ENCODE peak calls at places on chromosomes 3 and 15, in four cellular contexts. One of them, this sample, is unnamed.
A peak's percentile ranks its signal among the peaks of the same experiment; 100 is the strongest.

GRCh38 chr3:189458536-189458935 is 172.7 kb upstream of the TP63 start:
- DNase-seq in neuronal stem cell: no peak
- DNase-seq in mesendoderm: peak; percentile 53
- DNase-seq in mesenchymal stem cell: peak; percentile 1
- DNase-seq in this sample: no peak

GRCh38 chr3:26100176-26100575 is 310.3 kb downstream of the OXSM start:
- DNase-seq in neuronal stem cell: no peak
- DNase-seq in mesendoderm: no peak
- DNase-seq in mesenchymal stem cell: no peak
- DNase-seq in this sample: no peak

GRCh38 chr15:52114656-52115055 is 2.1 kb upstream of the BCL2L10 start:
- DNase-seq in neuronal stem cell: no peak
- DNase-seq in mesendoderm: no peak
- DNase-seq in mesenchymal stem cell: no peak
- DNase-seq in this sample: no peak

GRCh38 chr3:67334588-67334987 is 319.8 kb downstream of the SUCLG2 start:
- DNase-seq in neuronal stem cell: no peak
- DNase-seq in mesendoderm: no peak
- DNase-seq in mesenchymal stem cell: no peak
- DNase-seq in this sample: no peak

GRCh38 chr15:90358124-90359033 is 6.3 kb downstream of the ZNF774 start:
- DNase-seq in neuronal stem cell: no peak
- DNase-seq in mesendoderm: peak; percentile 31
- DNase-seq in mesenchymal stem cell: peak; percentile 75
- DNase-seq in this sample: no peak

GRCh38 chr15:61660579-61660978 is 399.7 kb downstream of the VPS13C start:
- DNase-seq in neuronal stem cell: no peak
- DNase-seq in mesendoderm: no peak
- DNase-seq in mesenchymal stem cell: no peak
- DNase-seq in this sample: no peak

GRCh38 chr15:75154461-75155062 is 47.1 kb upstream of the C15orf39 start:
- DNase-seq in neuronal stem cell: no peak
- DNase-seq in mesendoderm: no peak
- DNase-seq in mesenchymal stem cell: no peak
- DNase-seq in this sample: no peak

GRCh38 chr15:90046846-90047481 is 45.8 kb downstream of the ZNF710 start:
- DNase-seq in neuronal stem cell: no peak
- DNase-seq in mesendoderm: no peak
- DNase-seq in mesenchymal stem cell: no peak
- DNase-seq in this sample: no peak

GRCh38 chr15:90174140-90174891 is 26.8 kb upstream of the SEMA4B start:
- DNase-seq in neuronal stem cell: no peak
- DNase-seq in mesendoderm: no peak
- DNase-seq in mesenchymal stem cell: peak; percentile 74
- DNase-seq in this sample: peak; percentile 41

GRCh38 chr3:69182588-69183299 is 60.3 kb upstream of the LMOD3 start:
- DNase-seq in neuronal stem cell: no peak
- DNase-seq in mesendoderm: no peak
- DNase-seq in mesenchymal stem cell: peak; percentile 91
- DNase-seq in this sample: no peak

GRCh38 chr15:39199076-39199475 is 381.8 kb upstream of the THBS1 start:
- DNase-seq in neuronal stem cell: no peak
- DNase-seq in mesendoderm: peak; percentile 51
- DNase-seq in mesenchymal stem cell: peak; percentile 87
- DNase-seq in this sample: no peak

GRCh38 chr3:22399566-22399965 is 648.6 kb upstream of the ZNF385D start:
- DNase-seq in neuronal stem cell: no peak
- DNase-seq in mesendoderm: no peak
- DNase-seq in mesenchymal stem cell: no peak
- DNase-seq in this sample: no peak

GRCh38 chr15:56821721-56822425 is 88.6 kb upstream of the ZNF280D start:
- DNase-seq in neuronal stem cell: peak; percentile 14
- DNase-seq in mesendoderm: peak; percentile 58
- DNase-seq in mesenchymal stem cell: peak; percentile 66
- DNase-seq in this sample: peak; percentile 59

GRCh38 chr3:187186801-187187421 is 10.4 kb upstream of the RTP1 start:
- DNase-seq in neuronal stem cell: no peak
- DNase-seq in mesendoderm: peak; percentile 71
- DNase-seq in mesenchymal stem cell: peak; percentile 80
- DNase-seq in this sample: peak; percentile 47

GRCh38 chr3:154003649-154004048 is 117.5 kb upstream of the ARHGEF26 start:
- DNase-seq in neuronal stem cell: no peak
- DNase-seq in mesendoderm: no peak
- DNase-seq in mesenchymal stem cell: no peak
- DNase-seq in this sample: no peak

GRCh38 chr15:27480642-27481041 is 509.7 kb downstream of the GABRG3 start:
- DNase-seq in neuronal stem cell: no peak
- DNase-seq in mesendoderm: no peak
- DNase-seq in mesenchymal stem cell: no peak
- DNase-seq in this sample: no peak

GRCh38 chr15:63334821-63335220 is 46.8 kb downstream of the CA12 start:
- DNase-seq in neuronal stem cell: no peak
- DNase-seq in mesendoderm: no peak
- DNase-seq in mesenchymal stem cell: no peak
- DNase-seq in this sample: no peak

GRCh38 chr3:164832216-164832615 is 246.1 kb downstream of the SI start:
- DNase-seq in neuronal stem cell: no peak
- DNase-seq in mesendoderm: no peak
- DNase-seq in mesenchymal stem cell: peak; percentile 42
- DNase-seq in this sample: no peak

GRCh38 chr3:48695113-48695753 is 9.5 kb upstream of the NCKIPSD start:
- DNase-seq in neuronal stem cell: peak; percentile 59
- DNase-seq in mesendoderm: peak; percentile 89
- DNase-seq in mesenchymal stem cell: peak; percentile 18
- DNase-seq in this sample: peak; percentile 90

GRCh38 chr3:184361532-184361931 is at the start of the genes CLCN2 and POLR2H:
- DNase-seq in neuronal stem cell: peak; percentile 71
- DNase-seq in mesendoderm: peak; percentile 70
- DNase-seq in mesenchymal stem cell: peak; percentile 63
- DNase-seq in this sample: peak; percentile 66

GRCh38 chr15:91424001-91424400 is 323.9 kb downstream of the SV2B start:
- DNase-seq in neuronal stem cell: no peak
- DNase-seq in mesendoderm: no peak
- DNase-seq in mesenchymal stem cell: no peak
- DNase-seq in this sample: no peak

GRCh38 chr3:133294253-133294652 is 105.6 kb upstream of the BFSP2 start:
- DNase-seq in neuronal stem cell: no peak
- DNase-seq in mesendoderm: no peak
- DNase-seq in mesenchymal stem cell: no peak
- DNase-seq in this sample: no peak

GRCh38 chr3:50347187-50347813 is 1.8 kb upstream of the ZMYND10 start:
- DNase-seq in neuronal stem cell: peak; percentile 63
- DNase-seq in mesendoderm: peak; percentile 71
- DNase-seq in mesenchymal stem cell: peak; percentile 83
- DNase-seq in this sample: peak; percentile 60

GRCh38 chr3:154182322-154182922 is 61.2 kb downstream of the ARHGEF26 start:
- DNase-seq in neuronal stem cell: no peak
- DNase-seq in mesendoderm: no peak
- DNase-seq in mesenchymal stem cell: no peak
- DNase-seq in this sample: no peak

DNA sequence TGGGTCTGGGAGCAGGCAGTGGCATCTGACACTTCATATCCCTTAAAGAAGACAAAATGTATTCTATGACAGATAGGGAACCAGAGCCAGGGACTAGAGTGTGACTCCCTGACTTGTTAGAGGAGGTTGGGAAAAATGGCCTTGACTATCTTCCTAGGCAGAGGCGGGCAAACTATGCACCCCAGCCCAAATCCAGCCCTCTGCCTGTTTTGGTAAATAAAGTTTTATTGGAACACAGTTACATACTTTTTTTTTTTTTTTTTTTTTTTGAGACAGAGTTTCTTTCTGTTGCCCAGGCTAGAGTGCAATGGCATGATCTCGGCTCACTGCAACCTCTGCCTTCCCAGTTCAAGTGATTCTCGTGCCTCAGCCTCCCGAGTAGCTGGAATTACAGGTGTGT is 47.3 kb downstream of the QTRT2 start:
- DNase-seq in neuronal stem cell: no peak
- DNase-seq in mesendoderm: no peak
- DNase-seq in mesenchymal stem cell: no peak
- DNase-seq in this sample: no peak
- H3K4ac ChIP-seq in neuronal stem cell: no peak overlapping the region
- H3K4ac ChIP-seq in mesendoderm: no peak overlapping the region
- H3K4ac ChIP-seq in mesenchymal stem cell: no peak overlapping the region
- H3K4ac ChIP-seq in this sample: no peak overlapping the region

DNA sequence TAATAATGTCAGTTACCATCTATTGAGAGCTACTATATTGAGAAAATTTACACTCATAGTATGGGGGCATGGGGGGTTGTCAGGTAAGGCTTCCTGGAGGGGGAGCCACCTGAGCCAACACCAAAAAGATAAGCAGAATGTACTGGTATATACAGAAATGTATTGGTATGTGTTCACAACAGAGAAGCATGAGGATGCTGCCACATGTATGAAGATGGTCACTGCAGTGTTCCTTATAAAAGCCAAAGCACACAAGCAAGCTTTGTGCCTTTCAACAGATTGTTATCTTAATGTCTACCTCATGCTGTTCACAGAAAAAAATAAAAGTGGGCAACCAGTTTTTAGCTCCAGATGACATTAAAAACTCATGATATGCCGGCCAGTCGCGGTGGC is 149.0 kb downstream of the MAGI1 start:
- DNase-seq in neuronal stem cell: no peak
- DNase-seq in mesendoderm: no peak
- DNase-seq in mesenchymal stem cell: no peak
- DNase-seq in this sample: no peak
- H3K4ac ChIP-seq in neuronal stem cell: no peak overlapping the region
- H3K4ac ChIP-seq in mesendoderm: no peak overlapping the region
- H3K4ac ChIP-seq in mesenchymal stem cell: no peak overlapping the region
- H3K4ac ChIP-seq in this sample: no peak overlapping the region

GRCh38 chr15:40929730-40930429 is 740 bp downstream of the DLL4 start:
- DNase-seq in neuronal stem cell: no peak
- DNase-seq in mesendoderm: no peak
- DNase-seq in mesenchymal stem cell: peak; percentile 78
- DNase-seq in this sample: no peak

GRCh38 chr15:40926659-40927496 is 2.3 kb upstream of the DLL4 start:
- DNase-seq in neuronal stem cell: no peak
- DNase-seq in mesendoderm: no peak
- DNase-seq in mesenchymal stem cell: no peak
- DNase-seq in this sample: no peak

GRCh38 chr15:40928975-40929729 is at the start of gene DLL4:
- DNase-seq in neuronal stem cell: no peak
- DNase-seq in mesendoderm: peak; percentile 86
- DNase-seq in mesenchymal stem cell: peak; percentile 91
- DNase-seq in this sample: peak; percentile 94

GRCh38 chr15:40927497-40928346 is 1.4 kb upstream of the DLL4 start:
- DNase-seq in neuronal stem cell: no peak
- DNase-seq in mesendoderm: no peak
- DNase-seq in mesenchymal stem cell: no peak
- DNase-seq in this sample: no peak

GRCh38 chr15:40928351-40928974 is 677 bp upstream of the DLL4 start:
- DNase-seq in neuronal stem cell: no peak
- DNase-seq in mesendoderm: peak; percentile 74
- DNase-seq in mesenchymal stem cell: no peak
- DNase-seq in this sample: peak; percentile 85
- H3K4ac ChIP-seq in neuronal stem cell: no peak overlapping the region
- H3K4ac ChIP-seq in mesendoderm: no peak overlapping the region
- H3K4ac ChIP-seq in mesenchymal stem cell: no peak overlapping the region
- H3K4ac ChIP-seq in this sample: no peak overlapping the region

DNA sequence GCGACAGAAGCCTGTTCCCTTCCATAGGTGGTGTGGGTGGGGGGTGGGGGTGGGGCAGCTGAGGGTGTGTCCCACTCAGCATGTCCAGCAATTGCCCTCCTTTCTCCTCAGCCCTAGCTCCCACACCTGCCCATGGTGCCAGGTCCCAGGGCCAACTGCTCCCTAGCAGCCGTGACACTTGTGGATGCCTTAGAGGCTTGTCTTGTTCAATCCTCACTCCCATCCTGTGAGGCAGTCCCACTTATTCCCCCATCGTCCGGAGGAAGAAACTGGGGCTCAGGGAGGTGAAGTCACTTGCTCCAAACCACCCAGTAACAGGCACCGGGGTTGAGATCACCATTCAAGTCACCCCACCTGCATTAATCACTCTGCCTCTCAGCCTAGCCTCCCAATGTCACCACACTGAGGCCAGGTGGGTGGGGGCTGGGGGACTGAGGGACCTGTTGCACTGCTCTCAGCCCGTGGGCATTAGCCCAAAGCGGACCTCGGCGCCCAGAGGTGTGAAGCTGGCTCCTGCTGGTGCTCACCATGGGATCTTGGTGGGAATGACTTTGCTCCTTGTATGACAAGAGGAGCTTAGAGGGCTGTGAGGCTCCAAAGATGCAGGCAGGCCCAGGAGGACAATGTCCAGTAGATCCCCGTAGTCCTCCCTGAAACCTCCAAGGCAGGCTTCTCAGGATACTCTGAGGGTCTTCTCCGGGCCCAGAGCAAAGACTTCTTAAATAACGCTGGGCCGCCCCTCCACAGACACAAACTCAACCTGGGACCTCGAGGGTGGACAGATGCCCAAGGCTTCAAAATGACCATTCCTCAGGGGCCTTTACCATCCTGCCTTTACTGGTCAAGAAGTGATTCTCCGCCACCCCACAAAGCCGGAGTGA is 1.8 kb downstream of the NT5DC2 start:
- DNase-seq in neuronal stem cell: no peak
- DNase-seq in mesendoderm: no peak
- DNase-seq in mesenchymal stem cell: no peak
- DNase-seq in this sample: no peak
- H3K4ac ChIP-seq in neuronal stem cell: no peak overlapping the region
- H3K4ac ChIP-seq in mesendoderm: no peak overlapping the region
- H3K4ac ChIP-seq in mesenchymal stem cell: no peak overlapping the region
- H3K4ac ChIP-seq in this sample: no peak overlapping the region